ENCODE peak calls at places on chromosomes 1 and 21, in eight cellular contexts. O is ovary; R is left lung; F is tibial artery; S is effector memory CD4-positive, alpha-beta T cell; A is breast epithelium; Y is HCT116; J is AG04450. X is an unnamed sample.

GRCh38 chr1:115791816-115792215 is 23.3 kb upstream of the CASQ2 start:
- DNase-seq in O (no peak), Y (no peak), R (no peak), J (no peak), S (no peak), F (no peak), A (no peak), X (no peak)

GRCh38 chr1:5734996-5735395 is 257.2 kb downstream of the NPHP4 start:
- DNase-seq in Y (no peak), A (peak; percentile 17), O (no peak), S (no peak), R (peak; percentile 6), J (no peak), F (no peak), X (no peak)

GRCh38 chr1:46367072-46367471 is 26.5 kb downstream of the NSUN4 start:
- DNase-seq in F (no peak), Y (no peak), J (no peak), O (no peak), S (no peak), R (no peak), A (no peak), X (no peak)

GRCh38 chr1:43900386-43900785 is 33.2 kb upstream of the ARTN start:
- DNase-seq in O (no peak), R (no peak), S (no peak), Y (no peak), J (no peak), F (no peak), A (no peak), X (no peak)

GRCh38 chr1:22883406-22883805 is 89.3 kb downstream of the LACTBL1 start:
- DNase-seq in R (no peak), J (no peak), F (no peak), A (no peak), Y (no peak), S (no peak), O (no peak), X (no peak)

GRCh38 chr1:95084317-95085176 is 11.8 kb upstream of the ALG14 start:
- DNase-seq in Y (peak; percentile 47), A (no peak), J (no peak), F (no peak), O (no peak), S (no peak), R (no peak), X (peak; percentile 5)

GRCh38 chr1:47440849-47441170 is 3.0 kb downstream of the FOXD2 start:
- DNase-seq in Y (no peak), J (no peak), A (no peak), S (no peak), R (no peak), F (no peak), O (no peak), X (no peak)

GRCh38 chr1:39692152-39693064 is 1.2 kb upstream of the HPCAL4 start:
- DNase-seq in F (no peak), R (peak; percentile 60), J (no peak), S (no peak), O (peak; percentile 72), A (no peak), Y (no peak), X (no peak)

GRCh38 chr1:183769956-183770815 is 34.7 kb upstream of the RGL1 start:
- DNase-seq in R (no peak), S (no peak), F (no peak), A (no peak), O (no peak), J (no peak), Y (no peak), X (no peak)

GRCh38 chr1:203183828-203184227 is 2.7 kb downstream of the CHI3L1 start:
- DNase-seq in F (no peak), O (no peak), Y (no peak), S (no peak), J (no peak), A (no peak), R (no peak), X (no peak)

GRCh38 chr1:16980473-16981268 is at the start of gene MFAP2:
- DNase-seq in J (no peak), S (no peak), A (no peak), R (no peak), F (no peak), Y (no peak), O (peak; percentile 67), X (peak; percentile 70)

GRCh38 chr1:55699151-55699695 is 484.1 kb upstream of the USP24 start:
- DNase-seq in F (no peak), R (no peak), Y (no peak), J (no peak), S (no peak), A (no peak), O (no peak), X (no peak)

GRCh38 chr21:14942801-14943490 is 121.9 kb downstream of the NRIP1 start:
- DNase-seq in F (no peak), R (no peak), J (peak; percentile 23), A (no peak), O (no peak), S (no peak), Y (no peak), X (no peak)

GRCh38 chr1:235648407-235648907 is 1.1 kb downstream of the GNG4 start:
- DNase-seq in O (peak; percentile 60), F (no peak), A (no peak), S (no peak), R (no peak), J (no peak), Y (no peak), X (no peak)

GRCh38 chr1:9235123-9235513 is 544 bp downstream of the H6PD start:
- DNase-seq in J (no peak), A (no peak), Y (no peak), R (no peak), S (no peak), O (no peak), F (no peak), X (peak; percentile 44)

DNA sequence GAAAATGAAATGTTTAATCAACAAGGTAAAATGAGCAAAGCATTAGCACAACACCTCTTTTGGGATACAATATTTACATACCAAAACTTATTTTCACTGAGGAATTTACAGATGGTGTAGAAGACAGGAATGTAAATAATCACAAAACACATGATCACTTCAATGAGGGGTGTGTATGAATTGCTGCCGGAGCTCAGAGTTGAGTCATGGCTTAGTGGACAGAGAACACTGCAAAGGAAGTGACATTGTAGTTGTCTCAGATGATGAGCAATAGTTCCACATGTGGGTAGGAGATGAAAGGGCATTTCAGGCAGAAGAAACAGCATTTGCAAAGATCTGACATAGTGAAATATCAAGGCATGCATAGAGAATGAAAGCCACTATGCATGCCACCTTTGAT is 5.6 kb upstream of the KPRP start:
- DNase-seq in J (no peak), F (no peak), O (no peak), S (no peak), Y (no peak), A (no peak), R (no peak), X (peak; percentile 73)
- H3K9me3 ChIP-seq in J (no peaks in the 10 kb centered on the region), F (no peaks in the 10 kb centered on the region), O (no peaks in the 10 kb centered on the region), S (no peaks in the 10 kb centered on the region), Y (no peaks in the 10 kb centered on the region), A (no peaks in the 10 kb centered on the region), R (no peaks in the 10 kb centered on the region), X (no peaks in the 10 kb centered on the region)

GRCh38 chr21:29290245-29290644 is 8.5 kb upstream of the BACH1 start:
- DNase-seq in A (no peak), R (no peak), O (no peak), S (no peak), F (no peak), Y (no peak), J (no peak), X (no peak)
- H3K4me3 ChIP-seq in A (no peak overlapping the region), R (no peak overlapping the region), O (no peak overlapping the region), S (no peak overlapping the region), F (no peak overlapping the region), Y (no peak overlapping the region), J (no peak overlapping the region), X (no peak overlapping the region)

GRCh38 chr1:180731131-180731530 is 99.3 kb downstream of the XPR1 start:
- DNase-seq in S (no peak), Y (no peak), F (no peak), O (no peak), R (no peak), A (no peak), J (no peak), X (no peak)
- H3K9me3 ChIP-seq in S (peaks cover 20% of the 10 kb centered on the region), Y (peaks cover 5% of the 10 kb centered on the region), F (peaks cover 43% of the 10 kb centered on the region), O (no peaks in the 10 kb centered on the region), R (peaks cover 10% of the 10 kb centered on the region), A (peaks cover 24% of the 10 kb centered on the region), J (peaks cover 21% of the 10 kb centered on the region), X (peaks cover 32% of the 10 kb centered on the region)

DNA sequence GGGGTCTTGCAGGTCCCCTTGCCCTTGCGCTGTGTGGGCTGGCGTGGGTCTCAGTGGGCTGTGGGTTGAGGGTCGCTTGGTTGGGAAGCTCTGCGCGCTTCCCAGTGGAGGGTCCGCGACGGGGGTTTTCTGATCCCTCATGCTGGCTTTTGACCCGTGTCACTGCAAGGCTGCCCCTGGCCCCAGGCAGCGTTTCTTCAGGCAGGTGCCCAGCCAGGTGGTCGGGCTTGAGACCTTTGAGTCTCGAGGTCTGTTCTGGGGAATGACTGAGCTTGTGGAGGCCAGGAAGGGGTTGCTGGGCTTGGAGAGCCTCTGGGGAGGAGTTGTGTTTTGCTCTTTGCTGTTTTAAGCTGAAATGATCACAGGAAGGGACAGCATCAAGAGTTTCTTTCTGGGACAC is 5.3 kb downstream of the SKI start:
- DNase-seq in A (no peak), O (no peak), R (no peak), J (no peak), S (no peak), F (no peak), Y (no peak), X (no peak)
- H3K4me3 ChIP-seq in A (peak overlapping the region; percentile 72), O (peak overlapping the region; percentile 25), R (peak overlapping the region; percentile 93), J (peak overlapping the region; percentile 87), S (peak overlapping the region; percentile 96), F (peak overlapping the region; percentile 88), Y (no peak overlapping the region), X (no peak overlapping the region)

GRCh38 chr1:2990376-2991115 is 30.7 kb upstream of the ACTRT2 start:
- DNase-seq in F (peak; percentile 60), S (no peak), O (no peak), A (peak; percentile 35), J (no peak), Y (no peak), R (peak; percentile 22), X (no peak)

GRCh38 chr1:2989185-2989584 is 32.1 kb upstream of the ACTRT2 start:
- DNase-seq in J (no peak), A (peak; percentile 6), F (no peak), S (no peak), Y (no peak), O (no peak), R (no peak), X (no peak)

GRCh38 chr1:2988256-2988655 is 33.0 kb upstream of the ACTRT2 start:
- DNase-seq in R (peak; percentile 25), J (no peak), F (no peak), O (no peak), A (peak; percentile 14), Y (no peak), S (no peak), X (no peak)

GRCh38 chr1:2991753-2992495 is 29.3 kb upstream of the ACTRT2 start:
- DNase-seq in S (no peak), Y (no peak), A (peak; percentile 19), R (peak; percentile 20), F (peak; percentile 13), J (no peak), O (no peak), X (no peak)

GRCh38 chr1:2989976-2990375 is 31.3 kb upstream of the ACTRT2 start:
- DNase-seq in O (no peak), J (no peak), Y (no peak), F (peak; percentile 47), A (peak; percentile 49), S (no peak), R (peak; percentile 25), X (no peak)
- H3K9me3 ChIP-seq in O (no peaks in the 10 kb centered on the region), J (peaks cover 66% of the 10 kb centered on the region), Y (no peaks in the 10 kb centered on the region), F (peaks cover 14% of the 10 kb centered on the region), A (peaks cover 9% of the 10 kb centered on the region), S (peaks cover 6% of the 10 kb centered on the region), R (no peaks in the 10 kb centered on the region), X (peaks cover 5% of the 10 kb centered on the region)

GRCh38 chr21:41427556-41427955 is 1.5 kb downstream of the MX1 start:
- DNase-seq in Y (no peak), O (no peak), R (no peak), J (no peak), A (no peak), F (peak; percentile 25), S (no peak), X (no peak)
- H3K4me3 ChIP-seq in Y (no peak overlapping the region), O (no peak overlapping the region), R (peak overlapping the region; percentile 65), J (no peak overlapping the region), A (no peak overlapping the region), F (no peak overlapping the region), S (no peak overlapping the region), X (no peak overlapping the region)